ENCODE peak calls at places on chromosomes 1 and 21, in five cellular contexts. N is type B pancreatic cell, A is ELR, K is adipocyte, W is RWPE1. O is an unnamed sample.

GRCh38 chr1:44261963-44262362 is 48.7 kb downstream of the DMAP1 start:
- DNase-seq in N (no peak), A (no peak), K (no peak), W (no peak), O (no peak)

GRCh38 chr1:154961207-154961496 is 430 bp downstream of the PYGO2 start:
- DNase-seq in N (no peak), A (no peak), K (no peak), W (no peak), O (no peak)

GRCh38 chr1:235079443-235079967 is 49.1 kb downstream of the TOMM20 start:
- DNase-seq in N (no peak), A (peak; percentile 67), K (no peak), W (peak; percentile 94), O (no peak)

GRCh38 chr1:181101581-181102226 is 13.2 kb downstream of the IER5 start:
- DNase-seq in N (no peak), A (peak; percentile 91), K (peak; percentile 57), W (no peak), O (no peak)

GRCh38 chr21:30714946-30715345 is 3.6 kb downstream of the KRTAP21-3 start:
- DNase-seq in N (no peak), A (no peak), K (no peak), W (no peak), O (no peak)

GRCh38 chr1:209395169-209395568 is 188.3 kb upstream of the CAMK1G start:
- DNase-seq in N (no peak), A (no peak), K (no peak), W (no peak), O (no peak)

GRCh38 chr1:226388131-226388530 is 19.8 kb downstream of the PARP1 start:
- DNase-seq in N (no peak), A (no peak), K (no peak), W (no peak), O (no peak)

GRCh38 chr1:64470670-64471217 is 815 bp downstream of the CACHD1 start:
- DNase-seq in N (peak; percentile 73), A (peak; percentile 50), K (peak; percentile 67), W (peak; percentile 21), O (peak; percentile 76)

GRCh38 chr1:182149411-182149965 is 88.0 kb upstream of the ZNF648 start:
- DNase-seq in N (no peak), A (peak; percentile 29), K (peak; percentile 79), W (no peak), O (no peak)

O was measured in coronary artery.